ENCODE peak calls at places on chromosomes 7 and 10, in eight cellular contexts. Y, G, D, F, P, R, U and V are unnamed samples.

GRCh38 chr10:60182691-60183090 is 207.0 kb downstream of the ANK3 start:
- DNase-seq in G (peak), R (no peak), D (no peak), U (no peak), P (no peak), F (no peak), Y (no peak), V (no peak)

GRCh38 chr10:112461029-112461887 is 14.2 kb downstream of the VTI1A start:
- DNase-seq in Y (no peak), R (peak), G (peak), U (peak), P (no peak), F (no peak), D (no peak), V (no peak)

GRCh38 chr7:37432240-37432917 is 16.3 kb downstream of the ELMO1 start:
- DNase-seq in Y (no peak), P (no peak), U (no peak), R (no peak), D (no peak), F (no peak), G (no peak), V (no peak)

GRCh38 chr10:104334561-104334960 is 3.7 kb downstream of the ITPRIP start:
- DNase-seq in D (no peak), U (no peak), P (no peak), F (no peak), G (no peak), Y (no peak), R (no peak), V (peak)

GRCh38 chr7:147079083-147079482 is 962.5 kb downstream of the CNTNAP2 start:
- DNase-seq in P (no peak), D (no peak), Y (no peak), R (no peak), F (no peak), G (no peak), U (no peak), V (no peak)

GRCh38 chr10:118595598-118596425 is at the start of gene PRLHR:
- DNase-seq in D (peak), G (no peak), R (no peak), P (peak), F (no peak), U (no peak), Y (peak), V (no peak)

GRCh38 chr7:75584385-75584784 is 92.3 kb downstream of the SPDYE5 start:
- DNase-seq in U (no peak), F (no peak), R (no peak), Y (no peak), D (no peak), P (no peak), G (peak), V (no peak)

GRCh38 chr7:100064162-100064561 is 14.6 kb downstream of the ZSCAN21 start:
- DNase-seq in R (no peak), D (no peak), Y (no peak), U (no peak), F (no peak), P (no peak), G (no peak), V (no peak)

GRCh38 chr7:153413540-153414287 is 638.5 kb upstream of the DPP6 start:
- DNase-seq in Y (no peak), U (no peak), R (no peak), G (no peak), P (no peak), D (no peak), F (no peak), V (no peak)

GRCh38 chr10:76721891-76722505 is 915.6 kb downstream of the KCNMA1 start:
- DNase-seq in P (no peak), D (no peak), R (no peak), G (no peak), F (no peak), Y (no peak), U (no peak), V (no peak)

GRCh38 chr10:8183241-8183704 is 128.8 kb downstream of the GATA3 start:
- DNase-seq in U (no peak), D (no peak), R (peak), P (no peak), F (no peak), Y (no peak), G (no peak), V (no peak)

GRCh38 chr10:80453392-80453714 is 757 bp upstream of the TSPAN14 start:
- DNase-seq in R (no peak), P (no peak), D (no peak), Y (no peak), U (no peak), F (no peak), G (no peak), V (no peak)
- TF ChIP-seq CTCF in R (no peak), P (no peak), D (no peak), Y (no peak), U (no peak), F (no peak), G (no peak), V (no peak)

GRCh38 chr7:2567663-2568238 is 9.0 kb downstream of the IQCE start:
- DNase-seq in P (peak), F (no peak), R (peak), D (no peak), Y (peak), U (no peak), G (no peak), V (no peak)
- TF ChIP-seq CTCF in P (peak), F (no peak), R (peak), D (no peak), Y (peak), U (peak), G (peak), V (no peak)

DNA sequence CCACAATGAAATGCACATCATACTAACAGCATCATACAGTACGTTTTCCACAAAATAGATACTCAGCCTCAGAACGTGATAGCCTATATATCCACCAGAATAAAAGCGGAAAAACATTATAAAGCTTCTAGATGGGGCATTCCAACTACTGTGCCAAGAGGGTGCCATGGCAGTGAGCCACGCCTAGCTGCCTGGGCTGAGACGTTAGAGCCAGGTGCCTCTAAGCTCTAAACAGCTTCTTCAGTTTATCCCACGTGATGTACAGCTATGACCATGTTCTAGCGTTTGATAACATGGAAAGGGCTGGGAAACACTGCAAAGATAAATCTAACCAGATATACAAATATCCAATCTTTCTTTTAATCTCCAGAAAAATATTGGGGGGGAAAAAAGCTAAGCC is 17.8 kb downstream of the USP6NL start:
- DNase-seq in G (no peak), Y (no peak), P (no peak), R (no peak), D (no peak), U (no peak), F (no peak), V (no peak)
- TF ChIP-seq CTCF in G (no peak), Y (no peak), P (no peak), R (no peak), D (no peak), U (no peak), F (no peak), V (no peak)

GRCh38 chr7:80294321-80294720 is 159.7 kb downstream of the GNAI1 start:
- DNase-seq in Y (no peak), U (no peak), D (no peak), P (no peak), R (peak), G (no peak), F (no peak), V (no peak)

GRCh38 chr7:80284848-80285247 is 150.2 kb downstream of the GNAI1 start:
- DNase-seq in U (peak), F (no peak), Y (no peak), D (no peak), P (no peak), R (peak), G (no peak), V (no peak)

GRCh38 chr7:80286611-80287010 is 152.0 kb downstream of the GNAI1 start:
- DNase-seq in F (no peak), Y (no peak), P (no peak), R (no peak), U (no peak), G (no peak), D (no peak), V (no peak)

GRCh38 chr7:80287400-80288174 is 153.0 kb downstream of the GNAI1 start:
- DNase-seq in R (peak), Y (no peak), G (no peak), F (no peak), P (no peak), U (no peak), D (no peak), V (no peak)

GRCh38 chr7:80288175-80289122 is 153.8 kb downstream of the GNAI1 start:
- DNase-seq in G (no peak), R (no peak), U (no peak), D (no peak), Y (peak), P (peak), F (no peak), V (no peak)
- TF ChIP-seq CTCF in G (no peak), R (no peak), U (no peak), D (no peak), Y (no peak), P (no peak), F (no peak), V (no peak)

DNA sequence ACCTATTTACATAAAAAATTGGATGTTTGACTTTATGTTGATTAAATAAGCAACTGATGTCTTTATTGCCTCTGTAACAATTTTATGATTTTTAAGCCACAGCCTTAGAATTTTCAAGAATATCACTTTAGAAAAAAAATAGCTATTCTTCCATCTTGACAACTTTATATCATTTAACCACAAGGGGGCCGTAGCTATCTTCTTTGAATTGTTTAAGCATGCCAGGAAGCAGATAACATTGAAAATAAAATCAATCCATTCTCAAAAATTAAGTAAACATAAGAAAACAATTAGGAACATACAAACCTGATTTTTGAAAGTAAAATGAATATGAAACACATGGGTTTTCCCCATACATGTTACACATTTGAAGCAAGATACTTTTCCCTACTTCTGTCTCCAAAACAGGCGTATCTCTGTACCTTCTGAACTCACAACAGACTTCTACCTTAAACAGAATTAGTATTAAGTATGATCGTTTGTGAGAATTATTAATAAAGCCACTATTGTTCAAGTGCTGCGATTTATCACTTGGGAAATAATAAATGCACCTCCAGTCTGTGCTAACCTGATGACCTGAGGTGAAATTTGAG is 209.0 kb downstream of the CACNA2D1 start:
- DNase-seq in R (peak), Y (no peak), D (no peak), P (no peak), G (peak), U (peak), F (peak), V (no peak)
- TF ChIP-seq CTCF in R (peak), Y (peak), D (peak), P (peak), G (peak), U (peak), F (peak), V (no peak)

DNA sequence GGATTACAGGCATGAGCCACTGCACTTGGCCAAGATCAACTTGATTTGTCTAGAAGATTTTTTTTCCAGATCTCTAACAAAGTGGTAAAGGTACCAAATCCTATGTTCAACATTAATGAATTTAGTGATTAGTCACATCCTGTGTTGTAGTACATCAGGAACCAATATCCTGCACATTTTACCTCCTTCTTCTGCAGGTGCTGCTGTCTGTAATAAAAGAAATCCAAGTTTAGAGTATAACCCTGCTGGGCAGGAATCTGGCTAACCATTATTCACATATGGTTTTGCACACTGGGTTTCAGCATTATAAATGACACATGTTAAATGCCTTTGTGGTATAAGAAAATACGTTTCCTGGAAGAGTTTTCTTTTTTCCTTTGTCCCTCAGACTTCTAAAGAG is 10.8 kb downstream of the PARD3 start:
- DNase-seq in U (no peak), Y (no peak), R (peak), D (no peak), G (no peak), F (no peak), P (no peak), V (no peak)
- TF ChIP-seq CTCF in U (no peak), Y (no peak), R (no peak), D (no peak), G (no peak), F (no peak), P (no peak), V (no peak)

GRCh38 chr7:116097365-116098009 is 66.9 kb upstream of the TFEC start:
- DNase-seq in R (peak), F (no peak), D (no peak), U (no peak), G (peak), P (no peak), Y (no peak), V (no peak)
- TF ChIP-seq CTCF in R (no peak), F (no peak), D (no peak), U (no peak), G (no peak), P (no peak), Y (peak), V (no peak)

GRCh38 chr7:30772984-30773383 is 1.8 kb downstream of the MINDY4 start:
- DNase-seq in R (no peak), P (no peak), G (no peak), U (no peak), D (no peak), F (no peak), Y (no peak), V (no peak)

GRCh38 chr7:30775992-30776391 is 4.8 kb downstream of the MINDY4 start:
- DNase-seq in D (no peak), R (no peak), Y (no peak), G (no peak), U (no peak), F (no peak), P (no peak), V (no peak)

GRCh38 chr7:30776971-30777370 is 5.8 kb downstream of the MINDY4 start:
- DNase-seq in F (no peak), G (no peak), P (no peak), D (no peak), U (no peak), R (no peak), Y (no peak), V (no peak)

GRCh38 chr7:30771859-30772429 is 727 bp downstream of the MINDY4 start:
- DNase-seq in U (no peak), F (no peak), D (no peak), R (no peak), Y (no peak), P (no peak), G (peak), V (no peak)

DNA sequence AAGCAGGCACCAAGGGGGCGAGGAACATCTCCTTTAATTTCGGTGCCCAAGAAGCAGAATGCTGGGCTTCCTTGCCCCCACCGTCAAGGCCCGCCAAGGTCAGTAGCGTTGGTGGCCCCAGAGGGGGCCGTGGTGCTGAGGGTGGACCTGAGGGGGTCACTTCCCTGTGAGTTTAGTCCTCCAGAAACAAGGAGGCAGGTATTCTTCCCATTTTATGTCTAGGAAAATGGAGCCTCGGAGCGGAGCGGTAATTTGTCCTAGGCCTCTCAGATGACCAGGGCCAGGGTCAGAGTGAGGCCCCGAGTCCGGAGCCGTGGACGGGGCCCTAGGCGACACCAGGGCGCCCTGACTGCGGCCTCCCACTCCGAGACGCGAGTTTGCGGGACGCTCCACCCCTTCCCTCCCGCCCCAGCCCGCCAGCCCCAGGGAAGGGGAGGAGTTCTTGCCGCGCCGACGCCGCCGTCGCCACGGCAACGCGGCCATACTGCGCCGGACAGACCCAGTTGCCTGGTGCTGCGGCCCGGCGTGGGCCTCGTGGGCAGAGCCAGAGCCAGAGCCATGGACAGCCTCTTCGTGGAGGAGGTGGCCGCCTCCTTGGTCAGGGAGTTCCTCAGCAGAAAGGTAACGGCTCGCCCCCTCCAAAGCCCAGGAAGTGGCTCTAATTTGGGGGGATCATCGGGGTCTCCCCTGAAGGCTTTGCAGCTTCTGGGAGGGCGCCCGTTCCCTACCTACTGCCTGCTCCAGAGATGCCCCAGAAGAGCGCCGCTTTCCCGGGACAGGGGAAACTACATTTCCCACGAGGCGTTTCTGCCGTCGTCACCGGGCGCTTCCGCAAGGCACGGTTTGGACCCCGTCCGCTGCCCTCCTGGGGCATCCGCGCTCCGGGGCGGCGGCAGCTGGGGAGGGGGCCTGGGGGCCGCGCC is at the start of gene MINDY4:
- DNase-seq in P (peak), G (peak), Y (peak), F (peak), U (peak), D (peak), R (peak), V (no peak)
- TF ChIP-seq CTCF in P (no peak), G (no peak), Y (no peak), F (no peak), U (peak), D (no peak), R (no peak), V (no peak)

GRCh38 chr10:56583316-56583715 is 222.3 kb upstream of the ZWINT start:
- DNase-seq in P (no peak), R (peak), F (no peak), G (no peak), Y (no peak), U (no peak), D (no peak), V (no peak)

GRCh38 chr10:56585447-56586171 is 224.6 kb upstream of the ZWINT start:
- DNase-seq in F (no peak), P (no peak), U (no peak), G (no peak), Y (no peak), D (no peak), R (no peak), V (no peak)

DNA sequence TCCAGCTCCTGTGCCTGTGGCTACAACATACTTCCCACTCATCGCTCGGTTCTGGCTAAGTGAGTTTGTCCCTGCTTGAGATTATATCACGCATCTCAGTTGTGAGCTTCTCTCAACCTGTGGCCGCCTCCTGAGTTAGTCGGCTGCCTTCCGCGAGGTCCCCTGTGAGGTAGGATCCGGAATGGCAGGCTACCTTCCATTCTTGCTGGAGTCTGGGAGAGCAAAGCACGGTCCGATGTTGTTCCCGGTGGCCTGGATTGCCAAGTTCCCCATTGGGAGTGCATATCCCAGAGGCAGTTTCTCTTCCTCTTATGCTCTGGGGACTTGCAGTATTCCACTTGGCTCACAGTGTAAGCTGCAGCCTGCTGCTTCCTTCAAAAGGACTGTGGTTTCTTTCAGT is 225.3 kb upstream of the ZWINT start:
- DNase-seq in U (no peak), G (no peak), P (no peak), F (no peak), R (no peak), Y (no peak), D (no peak), V (no peak)
- TF ChIP-seq CTCF in U (no peak), G (no peak), P (no peak), F (no peak), R (no peak), Y (no peak), D (no peak), V (no peak)

GRCh38 chr10:93039721-93040120 is 20.9 kb upstream of the CYP26C1 start:
- DNase-seq in P (no peak), G (no peak), U (no peak), R (peak), F (no peak), Y (no peak), D (no peak), V (no peak)
- TF ChIP-seq CTCF in P (peak), G (no peak), U (peak), R (peak), F (no peak), Y (no peak), D (no peak), V (no peak)